ENCODE peak calls at places on chromosomes 6 and 20, in four cellular contexts. E, S, G and C are unnamed samples.
A peak's percentile ranks its signal among the peaks of the same experiment; 100 is the strongest.

GRCh38 chr6:143223895-143224294 is 163.2 kb downstream of the AIG1 start:
- DNase-seq in E (no peak), S (peak; percentile 43), G (peak; percentile 57), C (no peak)

GRCh38 chr6:125748534-125749111 is 809 bp upstream of the HEY2 start:
- DNase-seq in E (no peak), S (no peak), G (no peak), C (no peak)

GRCh38 chr6:169166896-169167580 is 86.6 kb downstream of the THBS2 start:
- DNase-seq in E (peak; percentile 13), S (no peak), G (no peak), C (no peak)

GRCh38 chr20:46699651-46700359 is 9.6 kb upstream of the SLC2A10 start:
- DNase-seq in E (no peak), S (no peak), G (no peak), C (no peak)

GRCh38 chr6:108651781-108652227 is 91.1 kb downstream of the FOXO3 start:
- DNase-seq in E (no peak), S (peak; percentile 51), G (no peak), C (no peak)

GRCh38 chr6:108948252-108948651 is 100.0 kb downstream of the ARMC2 start:
- DNase-seq in E (peak; percentile 50), S (no peak), G (no peak), C (no peak)

GRCh38 chr6:49220293-49220692 is 242.8 kb downstream of the MMUT start:
- DNase-seq in E (no peak), S (no peak), G (no peak), C (no peak)

GRCh38 chr20:1892122-1892385 is 3.2 kb upstream of the SIRPA start:
- DNase-seq in E (no peak), S (no peak), G (no peak), C (no peak)

GRCh38 chr20:20406306-20406705 is 38.4 kb downstream of the INSM1 start:
- DNase-seq in E (no peak), S (no peak), G (no peak), C (no peak)

GRCh38 chr6:45808917-45809316 is 206.7 kb downstream of the CLIC5 start:
- DNase-seq in E (no peak), S (no peak), G (no peak), C (no peak)

GRCh38 chr6:43715056-43715788 is 27.6 kb upstream of the MRPS18A start:
- DNase-seq in E (no peak), S (no peak), G (no peak), C (no peak)

GRCh38 chr20:25058797-25059486 is 1.0 kb upstream of the ACSS1 start:
- DNase-seq in E (peak; percentile 25), S (no peak), G (no peak), C (no peak)

GRCh38 chr6:39381535-39382140 is 59.1 kb upstream of the KCNK16 start:
- DNase-seq in E (no peak), S (no peak), G (no peak), C (no peak)

GRCh38 chr6:47134476-47135189 is 92.5 kb upstream of the ADGRF1 start:
- DNase-seq in E (no peak), S (no peak), G (no peak), C (no peak)

GRCh38 chr20:25083141-25083772 is 1.3 kb upstream of the VSX1 start:
- DNase-seq in E (no peak), S (no peak), G (no peak), C (no peak)

GRCh38 chr20:31485450-31486339 is 10.6 kb downstream of the REM1 start:
- DNase-seq in E (no peak), S (peak; percentile 67), G (peak; percentile 76), C (no peak)

GRCh38 chr6:129364037-129364436 is 345.9 kb downstream of the ARHGAP18 start:
- DNase-seq in E (no peak), S (no peak), G (no peak), C (no peak)

GRCh38 chr6:29905286-29905685 is 37.0 kb upstream of the HLA-A start:
- DNase-seq in E (no peak), S (no peak), G (no peak), C (no peak)

GRCh38 chr6:73642530-73642929 is 11.3 kb downstream of the SLC17A5 start:
- DNase-seq in E (no peak), S (no peak), G (no peak), C (no peak)

GRCh38 chr20:23350855-23351838 is 556 bp downstream of the NXT1 start:
- DNase-seq in E (peak; percentile 41), S (peak; percentile 44), G (no peak), C (no peak)

GRCh38 chr20:46626799-46627198 is 24.5 kb downstream of the SLC13A3 start:
- DNase-seq in E (no peak), S (no peak), G (no peak), C (no peak)

GRCh38 chr6:45105170-45105820 is 222.8 kb upstream of the RUNX2 start:
- DNase-seq in E (no peak), S (no peak), G (no peak), C (no peak)

GRCh38 chr6:36131517-36132220 is 1.4 kb downstream of the MAPK13 start:
- DNase-seq in E (peak; percentile 71), S (peak; percentile 39), G (no peak), C (no peak)

GRCh38 chr6:126170875-126171489 is 168.9 kb upstream of the CENPW start:
- DNase-seq in E (no peak), S (no peak), G (no peak), C (no peak)

GRCh38 chr6:131979515-131980337 is 28.6 kb upstream of the CCN2 start:
- DNase-seq in E (no peak), S (no peak), G (no peak), C (no peak)

GRCh38 chr6:108618623-108619152 is 58.0 kb downstream of the FOXO3 start:
- DNase-seq in E (no peak), S (no peak), G (no peak), C (no peak)

DNA sequence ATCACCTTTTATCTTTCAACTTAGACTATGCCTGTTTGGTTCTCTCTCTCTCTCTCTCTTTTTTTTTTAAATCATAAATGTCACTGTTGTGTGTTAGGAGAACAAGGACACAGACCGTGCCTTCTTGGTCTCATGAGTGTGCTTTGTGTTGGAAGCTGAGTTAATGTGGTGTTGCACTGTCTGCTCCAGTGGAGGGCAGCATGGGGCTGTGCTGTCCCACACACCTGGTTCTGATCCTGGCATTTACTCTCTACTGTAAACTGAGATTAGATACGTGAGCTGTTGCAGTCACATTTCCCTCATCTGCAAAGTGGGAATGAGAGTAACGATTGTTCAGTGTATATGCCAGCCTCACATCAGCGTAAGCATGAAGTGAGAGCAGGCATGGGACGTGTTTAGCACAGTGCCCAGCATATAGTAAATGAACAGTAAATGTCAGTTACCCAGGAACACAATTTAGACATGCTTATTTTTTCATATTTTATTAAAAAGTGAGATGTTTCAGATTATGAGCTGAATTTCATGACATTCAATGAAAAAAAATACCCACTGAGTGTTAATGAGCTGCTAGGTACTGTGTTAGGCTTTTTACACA is 161.1 kb downstream of the FARS2 start:
- DNase-seq in E (peak; percentile 52), S (no peak), G (no peak), C (no peak)
- TF ChIP-seq CTCF in E (no peak), S (peak; percentile 53), G (peak; percentile 48), C (no peak)

DNA sequence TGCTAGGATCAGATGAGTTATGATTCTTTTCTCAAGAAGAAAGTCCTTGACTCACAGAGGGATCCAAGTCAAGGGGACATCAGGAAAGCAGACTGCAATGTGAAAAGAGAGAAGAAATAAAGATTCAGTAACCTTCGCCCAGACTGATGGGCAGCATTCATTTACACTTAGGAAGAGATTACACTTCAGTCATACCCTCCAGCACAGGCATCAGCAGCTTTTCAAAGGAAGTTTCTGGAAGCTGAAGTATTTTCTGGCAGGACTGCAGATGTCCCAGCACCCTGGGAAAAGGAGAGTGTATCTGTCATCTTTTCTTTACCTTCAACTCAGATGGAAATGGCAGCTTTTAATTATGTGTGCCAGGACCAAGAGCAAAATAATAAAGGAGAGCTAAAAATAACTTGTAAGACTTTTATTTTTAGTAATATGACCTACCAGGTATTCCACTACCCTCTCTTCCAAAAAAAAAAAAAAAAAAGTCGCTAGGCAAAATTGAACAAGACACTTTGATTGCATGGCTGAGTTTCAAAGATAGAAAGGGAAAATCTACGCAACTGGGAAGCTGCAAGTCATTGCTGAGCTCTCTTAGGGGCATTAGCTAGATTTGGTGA is 712.1 kb downstream of the EPM2A start:
- DNase-seq in E (no peak), S (no peak), G (no peak), C (no peak)
- TF ChIP-seq CTCF in E (no peak), S (no peak), G (no peak), C (no peak)

GRCh38 chr20:62137092-62137384 is 6.2 kb downstream of the PSMA7 start:
- DNase-seq in E (no peak), S (no peak), G (no peak), C (no peak)
- TF ChIP-seq CTCF in E (no peak), S (no peak), G (peak; percentile 43), C (no peak)

GRCh38 chr6:156953478-156954146 is 176.4 kb downstream of the ARID1B start:
- DNase-seq in E (no peak), S (no peak), G (no peak), C (no peak)
- TF ChIP-seq CTCF in E (no peak), S (no peak), G (peak; percentile 71), C (no peak)

DNA sequence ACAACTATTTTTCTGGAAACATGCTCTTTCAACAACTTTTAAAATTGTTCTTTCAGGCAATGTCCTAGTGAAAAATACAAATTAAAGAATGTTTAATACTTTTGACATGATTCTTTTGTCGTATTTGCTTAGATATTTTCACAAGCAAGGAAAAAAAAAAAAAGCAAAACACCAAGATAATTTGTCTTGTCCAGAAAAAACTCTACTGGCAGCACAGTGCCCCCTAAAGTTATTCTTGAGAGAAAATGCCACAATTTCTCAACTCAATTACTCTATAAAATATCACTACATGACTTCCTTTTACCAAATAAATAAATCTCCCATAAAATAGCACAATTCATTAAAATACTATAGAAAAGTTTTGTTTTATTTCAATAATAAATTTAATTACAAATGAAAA is 652.5 kb upstream of the EPHA7 start:
- DNase-seq in E (no peak), S (no peak), G (no peak), C (no peak)
- TF ChIP-seq CTCF in E (no peak), S (no peak), G (peak; percentile 32), C (no peak)